ENCODE peak calls at places on chromosomes 12 and 14, in seven cellular contexts. D is sigmoid colon, C is K562, K is stomach, B is ovary, Q is SK-N-SH, O is A549. L is an unnamed sample.
A peak's percentile ranks its signal among the peaks of the same experiment; 100 is the strongest.

GRCh38 chr12:93960521-93960920 is 187.9 kb upstream of the PLXNC1 start:
- DNase-seq in D (no peak), C (no peak), K (no peak), B (no peak), Q (no peak), O (no peak), L (no peak)

GRCh38 chr12:19430988-19431387 is 8.3 kb upstream of the AEBP2 start:
- DNase-seq in D (no peak), C (no peak), K (no peak), B (no peak), Q (no peak), O (no peak), L (no peak)

GRCh38 chr14:53278602-53279506 is 125.7 kb upstream of the DDHD1 start:
- DNase-seq in D (no peak), C (no peak), K (no peak), B (no peak), Q (no peak), O (no peak), L (no peak)

GRCh38 chr12:11795910-11796459 is 146.5 kb downstream of the ETV6 start:
- DNase-seq in D (no peak), C (peak; percentile 19), K (no peak), B (no peak), Q (no peak), O (no peak), L (no peak)

GRCh38 chr14:32342151-32342853 is 13.2 kb downstream of the AKAP6 start:
- DNase-seq in D (no peak), C (no peak), K (no peak), B (no peak), Q (no peak), O (no peak), L (no peak)

GRCh38 chr12:17609152-17609551 is 480.8 kb downstream of the RERGL start:
- DNase-seq in D (no peak), C (no peak), K (no peak), B (no peak), Q (no peak), O (no peak), L (no peak)

GRCh38 chr12:90945070-90945649 is 9.8 kb downstream of the CCER1 start:
- DNase-seq in D (no peak), C (peak; percentile 16), K (no peak), B (no peak), Q (peak; percentile 20), O (peak; percentile 27), L (no peak)

GRCh38 chr12:59164991-59165718 is 244.9 kb upstream of the LRIG3 start:
- DNase-seq in D (no peak), C (no peak), K (no peak), B (no peak), Q (peak; percentile 4), O (peak; percentile 5), L (no peak)

GRCh38 chr14:39322807-39323206 is 89.1 kb downstream of the MIA2 start:
- DNase-seq in D (no peak), C (no peak), K (no peak), B (no peak), Q (no peak), O (no peak), L (no peak)

GRCh38 chr14:36843410-36843809 is 181.8 kb downstream of the PAX9 start:
- DNase-seq in D (no peak), C (no peak), K (no peak), B (no peak), Q (no peak), O (no peak), L (no peak)

GRCh38 chr14:33945329-33945728 is 5.5 kb downstream of the EGLN3 start:
- DNase-seq in D (no peak), C (no peak), K (no peak), B (no peak), Q (no peak), O (no peak), L (no peak)

GRCh38 chr12:13204428-13204827 is 7.9 kb downstream of the EMP1 start:
- DNase-seq in D (no peak), C (no peak), K (no peak), B (no peak), Q (no peak), O (no peak), L (no peak)

GRCh38 chr12:122471324-122472226 is 29.2 kb downstream of the ZCCHC8 start:
- DNase-seq in D (no peak), C (peak; percentile 35), K (peak; percentile 22), B (no peak), Q (peak; percentile 58), O (peak; percentile 29), L (no peak)

GRCh38 chr12:38384816-38385491 is 68.4 kb downstream of the ALG10B start:
- DNase-seq in D (no peak), C (no peak), K (no peak), B (no peak), Q (peak; percentile 0), O (no peak), L (no peak)

GRCh38 chr14:63342381-63342780 is 23.6 kb upstream of the GPHB5 start:
- DNase-seq in D (no peak), C (no peak), K (no peak), B (no peak), Q (no peak), O (no peak), L (no peak)

GRCh38 chr12:4855121-4855924 is 54.4 kb upstream of the KCNA1 start:
- DNase-seq in D (peak; percentile 80), C (peak; percentile 38), K (peak; percentile 57), B (no peak), Q (peak; percentile 65), O (peak; percentile 56), L (peak; percentile 88)

GRCh38 chr12:93530358-93530757 is 42.1 kb upstream of the SOCS2 start:
- DNase-seq in D (no peak), C (no peak), K (peak; percentile 36), B (no peak), Q (no peak), O (no peak), L (no peak)

GRCh38 chr14:100898935-100899840 is 4.3 kb downstream of the RTL1 start:
- DNase-seq in D (peak; percentile 64), C (no peak), K (no peak), B (peak; percentile 62), Q (peak; percentile 51), O (no peak), L (no peak)

GRCh38 chr14:104107611-104108569 is 22.4 kb downstream of the ASPG start:
- DNase-seq in D (peak; percentile 47), C (peak; percentile 24), K (peak; percentile 51), B (peak; percentile 41), Q (peak; percentile 54), O (no peak), L (no peak)

GRCh38 chr12:77685906-77686305 is 144.8 kb upstream of the NAV3 start:
- DNase-seq in D (no peak), C (no peak), K (no peak), B (no peak), Q (no peak), O (no peak), L (no peak)

GRCh38 chr12:72546106-72546505 is 273.9 kb downstream of the TRHDE start:
- DNase-seq in D (no peak), C (no peak), K (no peak), B (no peak), Q (no peak), O (no peak), L (no peak)

GRCh38 chr12:72543777-72544467 is 271.8 kb downstream of the TRHDE start:
- DNase-seq in D (no peak), C (no peak), K (no peak), B (no peak), Q (no peak), O (no peak), L (no peak)

GRCh38 chr12:72547593-72547992 is 275.4 kb downstream of the TRHDE start:
- DNase-seq in D (no peak), C (no peak), K (no peak), B (no peak), Q (no peak), O (no peak), L (no peak)

DNA sequence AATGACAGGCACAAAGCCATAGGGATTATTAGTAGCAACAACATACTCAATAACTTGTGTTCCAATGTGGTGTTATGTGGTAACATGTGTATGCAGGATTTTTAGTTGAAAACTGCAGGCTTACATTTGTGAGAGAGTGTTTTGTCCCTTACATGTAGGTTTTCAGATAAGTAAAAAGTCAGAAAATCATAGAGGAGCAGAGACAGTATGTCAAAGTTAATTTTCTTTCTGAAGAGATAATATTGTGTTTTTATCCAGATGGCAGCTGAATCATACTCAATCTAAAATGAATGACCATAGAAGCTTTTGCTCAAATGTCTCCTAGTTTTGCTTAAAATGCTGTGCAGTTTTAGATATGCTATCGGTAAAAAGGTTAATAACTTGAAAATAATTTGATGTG is 277.0 kb downstream of the TRHDE start:
- DNase-seq in D (no peak), C (no peak), K (no peak), B (no peak), Q (no peak), O (no peak), L (no peak)
- TF ChIP-seq EP300 in D (no peak), C (no peak), K (no peak), B (no peak), Q (no peak), O (no peak), L (no peak)

DNA sequence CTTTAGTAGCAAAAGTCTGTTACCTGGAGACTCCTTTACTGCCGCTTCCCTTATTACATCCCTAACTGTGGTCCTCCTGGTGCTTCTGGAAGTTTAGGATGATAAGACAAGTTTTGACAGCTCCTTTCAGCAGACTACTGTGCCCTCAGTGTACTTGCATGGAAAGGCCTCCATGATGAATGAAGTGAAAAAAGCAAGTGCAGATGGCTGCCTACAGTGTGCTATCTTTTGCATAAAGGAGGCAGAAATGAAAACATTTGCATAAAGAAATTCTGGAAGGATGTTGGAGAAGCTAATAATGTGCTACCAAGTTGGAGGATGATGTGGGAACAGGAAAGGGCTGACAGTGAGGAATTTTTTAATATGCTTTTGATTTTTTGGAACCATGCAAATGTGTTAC is 4.5 kb downstream of the TCTN2 start:
- DNase-seq in D (no peak), C (no peak), K (no peak), B (no peak), Q (no peak), O (no peak), L (no peak)
- TF ChIP-seq EP300 in D (no peak), C (no peak), K (no peak), B (no peak), Q (no peak), O (no peak), L (no peak)

GRCh38 chr12:72271401-72271740 is 799 bp upstream of the TRHDE start:
- DNase-seq in D (no peak), C (peak; percentile 8), K (no peak), B (peak; percentile 60), Q (peak; percentile 51), O (no peak), L (peak; percentile 8)

GRCh38 chr12:72268386-72268785 is 3.8 kb upstream of the TRHDE start:
- DNase-seq in D (no peak), C (no peak), K (no peak), B (no peak), Q (no peak), O (no peak), L (no peak)

GRCh38 chr12:72271741-72272661 is at the start of gene TRHDE:
- DNase-seq in D (peak; percentile 64), C (no peak), K (no peak), B (peak; percentile 77), Q (peak; percentile 61), O (no peak), L (no peak)

GRCh38 chr12:72269491-72269890 is 2.7 kb upstream of the TRHDE start:
- DNase-seq in D (no peak), C (no peak), K (no peak), B (no peak), Q (no peak), O (no peak), L (no peak)

GRCh38 chr12:72270246-72270645 is 1.9 kb upstream of the TRHDE start:
- DNase-seq in D (no peak), C (no peak), K (no peak), B (no peak), Q (no peak), O (no peak), L (no peak)
- TF ChIP-seq EP300 in D (no peak), C (no peak), K (no peak), B (no peak), Q (no peak), O (no peak), L (no peak)

GRCh38 chr12:56224102-56224701 is at the start of gene NABP2:
- DNase-seq in D (peak; percentile 99), C (peak; percentile 100), K (peak; percentile 98), B (peak; percentile 98), Q (peak; percentile 98), O (peak; percentile 99), L (peak; percentile 97)
- TF ChIP-seq EP300 in D (no peak), C (peak; percentile 29), K (no peak), B (peak; percentile 54), Q (no peak), O (no peak), L (peak; percentile 83)

L was measured in tibial nerve.